ENCODE peak calls at places on chromosomes 13 and 19, in ten cellular contexts. D, V, S, L, B, C, F, R, W and P are unnamed samples.

GRCh38 chr19:53771133-53771532 is 53.0 kb downstream of the NLRP12 start:
- DNase-seq in V (no peak), S (no peak), F (no peak), B (no peak), C (no peak), L (peak; percentile 83), R (no peak), D (no peak), W (no peak), P (no peak)

GRCh38 chr13:53743906-53744305 is 715.3 kb downstream of the OLFM4 start:
- DNase-seq in S (no peak), V (no peak), L (no peak), C (no peak), F (no peak), B (no peak), W (no peak), D (no peak), R (no peak), P (no peak)

GRCh38 chr19:15357906-15358305 is 21.7 kb downstream of the AKAP8 start:
- DNase-seq in L (no peak), F (no peak), D (no peak), S (no peak), W (no peak), V (no peak), B (no peak), C (no peak), R (no peak), P (no peak)

GRCh38 chr13:73325351-73326214 is 266.8 kb downstream of the KLF5 start:
- DNase-seq in D (no peak), W (no peak), F (no peak), C (peak; percentile 9), L (peak; percentile 78), R (no peak), S (no peak), B (no peak), V (no peak), P (peak; percentile 6)

GRCh38 chr19:47471733-47472457 is at the start of gene SLC8A2:
- DNase-seq in B (no peak), D (peak; percentile 35), F (no peak), C (peak; percentile 57), W (peak; percentile 91), L (peak; percentile 89), R (peak; percentile 50), V (no peak), S (peak; percentile 91), P (peak; percentile 56)

GRCh38 chr19:17743874-17744273 is 7.4 kb upstream of the FCHO1 start:
- DNase-seq in D (no peak), L (no peak), W (no peak), C (peak; percentile 69), R (no peak), F (no peak), S (no peak), V (no peak), B (no peak), P (no peak)

GRCh38 chr19:676343-677105 is at the start of gene FSTL3:
- DNase-seq in S (no peak), W (no peak), F (no peak), D (no peak), C (peak; percentile 43), B (no peak), V (peak; percentile 78), L (no peak), R (no peak), P (no peak)

GRCh38 chr13:23322353-23323336 is 110.9 kb downstream of the SACS start:
- DNase-seq in C (no peak), V (no peak), W (no peak), S (no peak), B (no peak), L (no peak), D (no peak), R (no peak), F (no peak), P (no peak)

GRCh38 chr13:107459430-107459829 is 755.9 kb downstream of the LIG4 start:
- DNase-seq in S (no peak), C (peak; percentile 14), B (no peak), D (no peak), R (no peak), F (no peak), V (no peak), L (no peak), W (no peak), P (no peak)

GRCh38 chr19:23475477-23475876 is 80.2 kb upstream of the ZNF91 start:
- DNase-seq in S (no peak), F (no peak), V (no peak), D (no peak), R (no peak), L (no peak), C (no peak), B (no peak), W (no peak), P (no peak)

GRCh38 chr19:23474761-23475160 is 79.5 kb upstream of the ZNF91 start:
- DNase-seq in L (no peak), R (no peak), W (no peak), S (no peak), C (no peak), B (no peak), D (no peak), F (no peak), V (no peak), P (no peak)

GRCh38 chr19:23470873-23471555 is 75.7 kb upstream of the ZNF91 start:
- DNase-seq in W (peak; percentile 16), D (no peak), C (no peak), L (no peak), B (no peak), V (no peak), F (peak; percentile 52), S (no peak), R (no peak), P (no peak)

GRCh38 chr19:23474172-23474571 is 78.9 kb upstream of the ZNF91 start:
- DNase-seq in C (no peak), V (no peak), R (no peak), B (no peak), W (no peak), L (no peak), F (no peak), S (no peak), D (no peak), P (no peak)
- TF ChIP-seq CTCF in C (no peak), V (no peak), R (no peak), B (no peak), W (no peak), L (no peak), F (no peak), S (no peak), D (no peak), P (no peak)

GRCh38 chr19:46416077-46416709 is 2.8 kb upstream of the CCDC8 start:
- DNase-seq in C (peak; percentile 86), V (no peak), R (peak; percentile 91), L (peak; percentile 90), D (peak; percentile 40), W (peak; percentile 97), F (peak; percentile 82), S (peak; percentile 95), B (no peak), P (peak; percentile 61)
- TF ChIP-seq CTCF in C (no peak), V (no peak), R (no peak), L (no peak), D (no peak), W (no peak), F (no peak), S (no peak), B (no peak), P (no peak)

DNA sequence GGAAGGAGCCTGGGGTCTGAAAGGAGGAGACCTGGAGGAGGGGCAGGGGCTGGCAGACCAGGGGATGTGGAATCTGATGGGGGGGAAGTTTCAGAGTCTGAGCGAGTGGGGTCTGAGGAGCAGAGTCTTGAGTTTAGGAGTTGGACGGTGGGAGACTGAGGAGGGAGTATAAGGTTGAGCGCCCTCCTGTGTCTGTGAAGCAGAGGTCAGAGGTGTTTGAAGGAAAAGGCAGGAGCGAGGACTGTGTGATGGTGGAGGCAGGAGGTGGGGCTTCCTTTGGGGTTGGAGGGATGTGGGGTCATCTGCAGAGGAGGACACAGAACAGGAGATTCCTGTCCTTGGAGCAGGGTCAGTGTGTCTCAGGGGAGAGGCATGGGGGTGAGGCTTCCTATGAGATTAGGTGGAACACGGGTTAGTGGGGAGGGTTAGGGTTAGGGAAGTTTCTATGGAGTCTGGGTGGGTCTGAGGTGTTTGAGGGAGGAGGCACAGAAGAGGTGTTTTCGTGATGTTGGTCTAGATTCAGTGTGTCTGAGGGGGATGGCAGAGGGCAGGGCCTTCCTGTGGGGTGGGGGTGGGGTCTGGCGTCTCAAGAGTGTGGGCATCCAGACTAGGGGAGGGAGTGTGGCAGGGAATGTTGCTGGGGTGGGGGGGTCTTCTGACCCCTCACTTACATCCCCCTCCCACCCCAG is 8.3 kb downstream of the RYR1 start:
- DNase-seq in W (peak; percentile 51), B (no peak), C (peak; percentile 19), D (no peak), S (no peak), R (no peak), L (no peak), V (no peak), F (no peak), P (peak; percentile 6)
- TF ChIP-seq CTCF in W (no peak), B (no peak), C (no peak), D (no peak), S (no peak), R (no peak), L (peak; percentile 28), V (no peak), F (no peak), P (no peak)

GRCh38 chr13:45441633-45442032 is 23.1 kb upstream of the COG3 start:
- DNase-seq in D (no peak), R (no peak), V (no peak), B (peak; percentile 29), W (no peak), S (no peak), F (no peak), C (peak; percentile 40), L (no peak), P (peak; percentile 56)
- TF ChIP-seq CTCF in D (no peak), R (no peak), V (no peak), B (no peak), W (no peak), S (no peak), F (no peak), C (peak; percentile 38), L (peak; percentile 39), P (peak; percentile 29)

GRCh38 chr13:46962286-46962941 is 65.6 kb upstream of the HTR2A start:
- DNase-seq in S (no peak), D (no peak), W (no peak), R (no peak), B (no peak), V (no peak), C (peak; percentile 37), L (no peak), F (no peak), P (peak; percentile 20)
- TF ChIP-seq CTCF in S (peak; percentile 12), D (no peak), W (peak; percentile 17), R (no peak), B (no peak), V (no peak), C (peak; percentile 24), L (peak; percentile 51), F (no peak), P (peak; percentile 23)

DNA sequence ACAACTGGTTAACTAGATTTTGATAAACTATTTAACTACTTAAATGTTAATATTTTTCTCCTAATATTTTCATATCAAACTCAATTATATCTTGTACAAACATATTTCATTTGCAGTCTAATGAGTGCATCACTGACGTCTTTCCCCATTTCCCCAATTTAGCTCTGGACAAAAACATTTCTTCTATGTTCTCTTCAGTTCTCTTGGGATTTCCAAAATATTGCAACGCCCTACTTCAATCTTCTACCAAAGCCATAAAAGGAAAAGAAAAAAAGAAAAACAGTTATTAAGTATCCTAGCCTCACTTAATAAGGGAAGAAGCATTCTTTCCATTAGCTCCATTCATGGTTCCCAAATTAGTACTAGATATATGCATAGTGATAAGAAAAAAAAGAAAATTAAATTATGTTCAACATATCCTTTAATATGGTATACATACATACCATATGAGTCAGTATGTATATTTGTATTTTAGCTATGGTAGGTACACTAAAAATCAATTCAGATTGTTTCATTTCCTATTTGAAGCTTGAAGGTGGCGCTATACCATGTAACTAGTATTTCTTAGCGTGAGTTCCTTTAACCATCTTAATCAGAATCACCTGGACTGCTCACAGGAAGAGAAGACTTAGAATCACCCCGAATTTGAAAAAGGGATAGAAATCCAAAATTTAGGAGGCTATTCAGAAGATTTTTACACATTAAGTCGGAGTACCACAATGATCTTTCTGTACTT is 9.9 kb downstream of the FBXL3 start:
- DNase-seq in D (no peak), B (no peak), V (no peak), S (no peak), W (no peak), L (no peak), C (peak; percentile 35), F (no peak), R (no peak), P (no peak)
- TF ChIP-seq CTCF in D (peak; percentile 5), B (no peak), V (no peak), S (no peak), W (no peak), L (no peak), C (no peak), F (no peak), R (no peak), P (no peak)